ENCODE peak calls at places on chromosomes 7 and 10, in five cellular contexts. K is GM12878, V is HepG2, O is SK-N-SH, E is H1. D is an unnamed sample.

GRCh38 chr10:1654247-1654646 is 83.1 kb downstream of the ADARB2 start:
- DNase-seq in K (no peak), V (no peak), O (no peak), E (no peak), D (no peak)

GRCh38 chr10:91477236-91477635 is 67.1 kb downstream of the HECTD2 start:
- DNase-seq in K (no peak), V (no peak), O (no peak), E (no peak), D (no peak)

GRCh38 chr10:119451305-119451896 is 91.1 kb downstream of the RGS10 start:
- DNase-seq in K (no peak), V (no peak), O (no peak), E (no peak), D (no peak)

GRCh38 chr10:95860486-95861040 is 47.2 kb upstream of the CC2D2B start:
- DNase-seq in K (no peak), V (no peak), O (no peak), E (no peak), D (no peak)

GRCh38 chr7:55231736-55232280 is 133.3 kb upstream of the LANCL2 start:
- DNase-seq in K (no peak), V (no peak), O (no peak), E (no peak), D (no peak)

GRCh38 chr7:72919256-72919775 is 5.6 kb upstream of the POM121 start:
- DNase-seq in K (no peak), V (no peak), O (no peak), E (no peak), D (no peak)

GRCh38 chr7:83579740-83580139 is 69.2 kb downstream of the SEMA3E start:
- DNase-seq in K (no peak), V (no peak), O (no peak), E (no peak), D (no peak)

GRCh38 chr10:28719789-28720436 is 42.6 kb downstream of the BAMBI start:
- DNase-seq in K (no peak), V (peak), O (no peak), E (no peak), D (no peak)

GRCh38 chr10:121096617-121097431 is 245.7 kb downstream of the WDR11 start:
- DNase-seq in K (no peak), V (peak), O (no peak), E (no peak), D (no peak)

GRCh38 chr10:86992456-86992855 is 24.2 kb downstream of the ADIRF start:
- DNase-seq in K (no peak), V (no peak), O (no peak), E (no peak), D (no peak)

GRCh38 chr7:115679976-115680375 is 350.6 kb downstream of the TFEC start:
- DNase-seq in K (peak), V (peak), O (peak), E (no peak), D (peak)
- TF ChIP-seq RFX5 in K (no peak), V (no peak), O (no peak), E (no peak), D (no peak)

GRCh38 chr10:109863775-109864174 is 59.5 kb downstream of the XPNPEP1 start:
- DNase-seq in K (no peak), V (no peak), O (no peak), E (no peak), D (no peak)

GRCh38 chr10:109862738-109863137 is 60.6 kb downstream of the XPNPEP1 start:
- DNase-seq in K (no peak), V (no peak), O (no peak), E (no peak), D (no peak)

GRCh38 chr10:109866995-109867635 is 56.2 kb downstream of the XPNPEP1 start:
- DNase-seq in K (no peak), V (no peak), O (no peak), E (no peak), D (no peak)

GRCh38 chr10:109871476-109871875 is 51.8 kb downstream of the XPNPEP1 start:
- DNase-seq in K (no peak), V (no peak), O (no peak), E (no peak), D (no peak)

DNA sequence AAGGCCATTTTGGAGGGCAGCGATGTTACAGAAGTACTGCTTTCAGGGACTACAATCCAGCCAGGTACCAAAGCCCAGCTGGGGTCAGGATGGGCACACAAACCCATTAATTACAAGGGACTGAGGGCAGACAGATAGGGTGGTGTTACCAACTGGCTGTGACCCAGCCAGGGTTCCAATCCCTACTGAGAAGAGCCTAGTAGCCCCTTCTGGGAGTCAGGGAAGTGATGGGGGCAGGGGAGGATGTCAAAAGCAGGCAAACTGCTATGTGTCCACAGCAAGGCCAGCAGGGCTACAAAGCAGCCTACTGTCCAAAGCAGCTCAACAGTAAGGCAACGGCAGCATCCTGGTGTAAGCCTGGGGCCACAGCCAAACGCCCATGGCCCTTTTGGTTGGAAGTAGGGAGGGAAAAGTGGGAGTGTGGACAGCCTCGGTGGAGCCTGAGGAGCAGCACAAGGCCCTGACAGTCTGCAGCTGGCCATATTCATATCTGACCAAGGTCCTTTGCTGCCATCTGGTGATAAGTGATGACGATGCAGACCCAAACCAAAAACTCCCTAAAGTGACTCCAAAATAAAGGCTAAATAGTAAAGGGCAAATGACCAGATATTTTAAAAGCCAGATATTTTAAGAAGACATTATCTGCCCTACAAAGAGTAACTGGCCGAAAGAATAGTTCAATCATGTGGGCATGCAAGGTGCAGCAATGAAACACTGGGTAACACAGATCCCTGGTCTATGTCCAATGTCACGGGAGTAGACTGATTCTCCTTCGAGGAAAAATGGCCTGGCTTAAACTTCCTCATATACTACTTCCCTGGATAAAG is 56.9 kb downstream of the XPNPEP1 start:
- DNase-seq in K (no peak), V (no peak), O (peak), E (no peak), D (peak)
- TF ChIP-seq YY1 in K (no peak), V (no peak), O (no peak), E (no peak), D (no peak)

DNA sequence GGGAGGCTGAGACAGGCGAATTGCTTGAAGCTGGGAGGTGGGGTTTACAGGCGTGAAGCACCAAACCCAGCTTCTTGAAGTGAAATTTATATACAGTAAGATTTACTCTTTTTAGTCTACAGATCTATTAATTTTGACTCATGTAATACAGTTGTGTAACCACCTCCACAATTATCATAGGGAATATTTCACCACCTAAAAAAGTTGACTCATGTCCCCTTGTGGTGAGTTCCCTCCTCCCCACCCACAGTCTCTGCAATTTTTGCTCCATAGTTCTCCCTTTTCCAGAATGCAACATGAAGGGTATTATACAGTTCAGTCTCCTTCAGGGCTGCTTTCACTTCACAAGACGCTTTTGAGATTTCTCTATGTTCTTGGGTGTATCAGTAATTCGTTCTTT is 156.8 kb downstream of the FAM107B start:
- DNase-seq in K (no peak), V (no peak), O (no peak), E (no peak), D (peak)
- TF ChIP-seq RFX5 in K (no peak), V (no peak), O (no peak), E (no peak), D (no peak)

DNA sequence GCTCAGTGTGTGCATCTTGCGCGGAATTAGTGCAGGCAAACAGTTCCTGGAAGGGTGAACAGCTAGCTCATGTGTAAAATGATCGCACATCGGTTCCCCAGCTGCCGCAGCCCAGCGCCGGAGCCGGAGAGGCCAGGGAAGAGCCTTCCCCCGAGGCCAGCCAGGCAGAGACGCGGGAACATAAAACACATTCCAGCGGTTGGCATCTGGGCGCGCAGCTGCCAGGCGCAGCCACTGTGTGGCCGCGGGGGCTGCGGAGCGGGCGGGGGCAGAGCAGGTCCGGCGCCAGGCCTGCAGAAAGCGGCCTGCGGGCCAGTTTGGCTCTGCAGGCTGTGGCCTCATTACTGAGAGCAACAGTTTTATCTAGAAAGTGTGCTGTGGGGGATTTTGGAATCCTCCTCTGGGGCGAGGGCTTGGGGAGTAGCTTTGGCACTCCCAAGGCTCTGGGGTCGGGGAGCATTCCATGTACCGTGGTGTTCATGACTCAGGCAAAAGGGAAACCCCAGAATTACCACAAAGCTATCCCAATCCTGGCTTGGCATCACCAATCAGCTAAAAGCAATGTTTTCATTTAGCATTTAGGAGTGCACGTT is 74.3 kb downstream of the SAMD9 start:
- DNase-seq in K (no peak), V (no peak), O (peak), E (no peak), D (no peak)
- TF ChIP-seq YY1 in K (no peak), V (no peak), O (no peak), E (peak), D (no peak)

DNA sequence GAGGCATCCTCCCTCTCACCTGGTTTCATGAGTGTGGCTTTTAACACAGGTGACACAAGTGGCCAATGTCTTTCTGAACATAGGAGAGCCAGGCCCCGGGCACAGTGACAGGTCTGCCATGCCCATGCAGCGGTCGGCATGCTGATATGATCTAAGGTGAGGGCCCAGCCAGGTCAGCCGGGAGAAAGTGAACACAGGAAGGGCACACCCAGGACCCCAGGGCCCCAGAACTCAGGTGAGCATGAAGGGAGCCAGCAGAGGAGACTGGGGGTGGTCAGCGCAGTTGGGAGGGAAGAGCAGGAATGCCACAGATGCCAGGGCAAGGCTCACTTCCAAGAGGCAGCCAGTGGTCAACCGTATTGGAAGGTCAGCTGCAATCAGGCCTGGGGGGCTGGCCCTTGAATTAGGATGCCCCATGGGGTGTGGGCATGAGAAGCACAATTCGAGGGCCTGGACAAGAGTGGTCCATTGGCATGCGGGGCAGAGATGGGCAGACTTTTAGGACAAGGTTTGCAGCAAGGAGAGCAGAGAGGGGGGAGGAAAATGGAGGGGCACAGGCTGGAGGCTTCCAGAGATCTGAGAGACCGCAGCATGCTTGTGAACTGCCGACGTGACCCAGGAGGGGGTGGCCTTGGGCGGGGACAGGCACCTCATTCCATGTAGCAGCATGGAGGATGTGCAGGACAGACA is 3.9 kb upstream of the INPP5A start:
- DNase-seq in K (no peak), V (no peak), O (no peak), E (no peak), D (no peak)
- TF ChIP-seq RFX5 in K (no peak), V (no peak), O (no peak), E (no peak), D (no peak)

DNA sequence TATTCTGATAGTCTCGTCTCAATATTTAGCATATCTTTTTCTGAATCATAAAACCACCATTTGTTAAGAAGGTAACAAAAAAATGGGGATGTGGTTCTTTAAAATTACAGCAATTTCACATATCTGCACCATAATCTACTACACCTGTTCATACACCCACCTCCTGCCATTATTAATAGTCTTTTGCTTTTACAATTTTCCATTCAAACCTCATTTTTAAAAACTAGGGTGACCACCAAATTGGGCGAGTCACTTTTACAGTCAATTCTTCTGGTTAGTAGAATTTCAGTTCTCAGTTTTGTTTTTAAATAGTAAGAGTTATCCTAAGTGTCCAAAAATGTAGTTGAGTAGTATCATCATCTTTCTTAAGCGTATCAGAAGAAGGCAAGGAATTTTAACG is 48.4 kb upstream of the GSAP start:
- DNase-seq in K (peak), V (no peak), O (no peak), E (no peak), D (no peak)
- TF ChIP-seq YY1 in K (no peak), V (no peak), O (no peak), E (no peak), D (no peak)

DNA sequence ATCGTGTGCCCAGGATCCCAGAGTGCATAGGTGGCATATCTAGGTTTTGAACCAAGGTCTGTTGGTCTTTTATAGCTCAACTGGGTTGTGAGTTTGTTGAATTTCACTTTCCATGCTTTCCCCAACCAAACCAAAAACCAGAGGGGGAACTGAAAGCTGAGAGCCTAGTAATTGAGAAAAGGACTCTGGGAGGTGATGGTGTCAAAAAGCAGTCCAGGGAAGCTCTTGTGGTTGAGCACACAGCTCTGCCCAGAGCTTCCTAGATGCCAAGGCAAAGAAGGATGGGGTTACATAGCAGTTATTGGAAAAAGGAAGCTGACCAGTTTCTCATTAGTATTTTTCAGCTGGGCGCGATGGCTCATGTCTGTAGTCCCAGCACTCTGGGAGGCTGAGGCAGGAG is 9.9 kb downstream of the POR start:
- DNase-seq in K (no peak), V (no peak), O (no peak), E (no peak), D (no peak)
- TF ChIP-seq RFX5 in K (no peak), V (no peak), O (no peak), E (no peak), D (no peak)

GRCh38 chr10:106819490-106819889 is 345.0 kb downstream of the SORCS1 start:
- DNase-seq in K (no peak), V (no peak), O (no peak), E (no peak), D (peak)

GRCh38 chr10:106816318-106817085 is 348.0 kb downstream of the SORCS1 start:
- DNase-seq in K (no peak), V (no peak), O (peak), E (no peak), D (no peak)

DNA sequence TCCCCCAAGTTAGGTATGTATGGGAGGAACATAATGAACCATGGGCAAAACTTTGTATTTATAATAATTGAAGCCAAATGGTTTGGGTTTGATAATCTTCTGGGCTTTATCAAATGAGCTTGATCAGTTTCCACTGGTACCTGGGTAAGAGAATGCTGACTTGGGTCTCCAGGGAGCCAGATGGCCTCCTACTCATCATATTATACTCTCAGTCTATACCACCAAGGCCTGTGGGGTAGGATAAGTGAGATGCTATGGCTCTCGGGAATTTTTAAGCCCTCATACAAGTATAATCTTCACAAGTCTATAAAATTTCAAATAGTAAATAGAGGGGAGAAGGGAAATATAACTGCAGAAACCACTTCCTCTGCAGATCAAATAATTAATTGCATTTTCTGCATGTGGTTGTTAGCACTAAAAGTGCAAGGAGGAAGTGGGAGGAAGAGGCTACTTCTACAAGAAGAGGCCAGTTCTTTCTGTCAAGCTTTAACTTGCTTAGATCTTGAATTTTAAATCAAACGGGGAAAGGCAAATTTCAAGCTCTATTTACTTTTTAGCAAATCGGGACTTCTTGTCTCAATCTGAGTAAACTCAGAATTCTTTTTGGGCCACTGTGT is 349.0 kb downstream of the SORCS1 start:
- DNase-seq in K (peak), V (no peak), O (no peak), E (no peak), D (no peak)
- TF ChIP-seq YY1 in K (no peak), V (no peak), O (no peak), E (no peak), D (no peak)

DNA sequence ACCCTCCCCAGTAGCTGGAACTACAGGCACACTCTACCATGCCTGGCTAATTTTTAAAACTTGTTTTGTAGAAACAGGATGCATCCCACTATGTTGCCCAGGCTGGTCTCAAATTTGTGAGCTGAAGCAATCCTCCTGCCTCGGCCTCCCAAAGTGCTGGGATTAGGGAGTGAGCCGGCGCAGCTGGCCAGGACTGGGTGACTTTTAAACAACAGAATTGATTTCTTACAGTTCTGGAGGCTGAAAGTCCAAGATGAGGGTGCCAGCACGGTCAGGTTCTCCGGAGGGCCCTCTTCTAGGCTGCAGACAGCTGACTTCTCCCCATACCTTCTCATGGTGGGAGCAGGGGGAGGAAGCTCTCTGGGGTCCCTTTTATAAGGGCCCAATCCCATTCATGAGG is 75.2 kb upstream of the CHST15 start:
- DNase-seq in K (no peak), V (no peak), O (no peak), E (no peak), D (no peak)
- TF ChIP-seq RFX5 in K (no peak), V (no peak), O (no peak), E (no peak), D (no peak)

GRCh38 chr7:36855330-36855729 is 131.0 kb upstream of the AOAH start:
- DNase-seq in K (no peak), V (no peak), O (no peak), E (no peak), D (no peak)
- TF ChIP-seq YY1 in K (no peak), V (no peak), O (no peak), E (no peak), D (no peak)